ENCODE peak calls at places on chromosomes 12 and 14, in five cellular contexts. Z is naive thymus-derived CD8-positive, alpha-beta T cell; W is activated T-cell treated with anti-CD3 and anti-CD28 coated beads for 48 hours; I is activated CD4-positive, alpha-beta T cell treated with anti-CD3 and anti-CD28 coated beads, Interleukin-2, amount 50 U/mL, for 1 hour; F is foreskin fibroblast. N is an unnamed sample.

GRCh38 chr14:30525833-30526232 is 33.1 kb upstream of the G2E3 start:
- DNase-seq in I (no peak), W (no peak), Z (no peak), F (peak), N (no peak)

GRCh38 chr14:105466491-105467248 is 8.0 kb upstream of the CRIP2 start:
- DNase-seq in Z (no peak), I (no peak), W (no peak), F (no peak), N (no peak)

GRCh38 chr12:92656911-92657310 is 45.9 kb upstream of the PLEKHG7 start:
- DNase-seq in W (no peak), I (no peak), Z (no peak), F (no peak), N (no peak)

GRCh38 chr14:105070760-105071137 is 5.5 kb upstream of the GPR132 start:
- DNase-seq in I (no peak), F (no peak), Z (no peak), W (no peak), N (no peak)

GRCh38 chr12:58204086-58204485 is 262.7 kb downstream of the ATP23 start:
- DNase-seq in F (peak), W (no peak), I (no peak), Z (no peak), N (no peak)

GRCh38 chr12:108854055-108854452 is 3.3 kb downstream of the SSH1 start:
- DNase-seq in F (peak), I (no peak), W (no peak), Z (no peak), N (no peak)

GRCh38 chr12:79128956-79129355 is 264.4 kb downstream of the SYT1 start:
- DNase-seq in Z (no peak), W (no peak), F (no peak), I (no peak), N (no peak)

GRCh38 chr14:73741386-73741875 is 27.2 kb upstream of the PNMA1 start:
- DNase-seq in F (peak), Z (peak), W (peak), I (peak), N (no peak)

GRCh38 chr12:57887631-57888406 is 41.3 kb upstream of the CTDSP2 start:
- DNase-seq in Z (no peak), I (no peak), W (no peak), F (peak), N (no peak)

GRCh38 chr14:82626156-82627055 is 1092.8 kb upstream of the SEL1L start:
- DNase-seq in F (no peak), I (no peak), W (no peak), Z (no peak), N (no peak)

GRCh38 chr12:118189761-118190181 is 53.8 kb downstream of the PEBP1 start:
- DNase-seq in W (no peak), I (no peak), Z (no peak), F (peak), N (peak)

GRCh38 chr14:51855234-51855633 is 5.2 kb upstream of the GNG2 start:
- DNase-seq in I (no peak), Z (no peak), F (peak), W (no peak), N (no peak)

GRCh38 chr12:109740694-109741245 is 27.1 kb downstream of the FAM222A start:
- DNase-seq in F (no peak), W (no peak), I (no peak), Z (no peak), N (no peak)

GRCh38 chr12:57737467-57738141 is 938 bp downstream of the AGAP2 start:
- DNase-seq in W (no peak), F (no peak), I (no peak), Z (no peak), N (no peak)

GRCh38 chr14:80117876-80118275 is 93.4 kb downstream of the DIO2 start:
- DNase-seq in Z (no peak), F (no peak), I (no peak), W (no peak), N (no peak)

GRCh38 chr12:74235342-74235741 is 302.3 kb upstream of the ATXN7L3B start:
- DNase-seq in F (no peak), I (no peak), Z (no peak), W (no peak), N (no peak)

GRCh38 chr12:10301103-10301502 is 6.6 kb upstream of the KLRD1 start:
- DNase-seq in W (peak), I (no peak), F (no peak), Z (no peak), N (no peak)

GRCh38 chr12:111687255-111687654 is 1.4 kb downstream of the ACAD10 start:
- DNase-seq in Z (no peak), F (no peak), W (no peak), I (no peak), N (no peak)

GRCh38 chr12:49874142-49874897 is 29.4 kb downstream of the FAIM2 start:
- DNase-seq in Z (no peak), W (no peak), F (peak), I (no peak), N (no peak)

GRCh38 chr12:130026608-130027176 is 122.9 kb upstream of the TMEM132D start:
- DNase-seq in W (no peak), I (peak), Z (no peak), F (no peak), N (no peak)

N was measured in iPS DF 19.7.